ENCODE peak calls at places on chromosomes 5 and 9, in six cellular contexts. One of them, this sample, is unnamed.

GRCh38 chr5:147690595-147690994 is 91.9 kb downstream of the JAKMIP2 start:
- DNase-seq in neuronal stem cell: no peak
- DNase-seq in mesenchymal stem cell: no peak
- DNase-seq in IMR-90: peak
- DNase-seq in mesendoderm: peak
- DNase-seq in H1: no peak
- DNase-seq in this sample: peak

GRCh38 chr9:121455527-121456239 is 44.0 kb downstream of the GGTA1 start:
- DNase-seq in neuronal stem cell: no peak
- DNase-seq in mesenchymal stem cell: no peak
- DNase-seq in IMR-90: no peak
- DNase-seq in mesendoderm: no peak
- DNase-seq in H1: no peak
- DNase-seq in this sample: no peak

GRCh38 chr5:29992248-29992647 is 1201.2 kb upstream of the CDH6 start:
- DNase-seq in neuronal stem cell: no peak
- DNase-seq in mesenchymal stem cell: no peak
- DNase-seq in IMR-90: no peak
- DNase-seq in mesendoderm: no peak
- DNase-seq in H1: no peak
- DNase-seq in this sample: no peak

GRCh38 chr5:41266377-41266776 is 53.0 kb upstream of the C6 start:
- DNase-seq in neuronal stem cell: no peak
- DNase-seq in mesenchymal stem cell: no peak
- DNase-seq in IMR-90: no peak
- DNase-seq in mesendoderm: no peak
- DNase-seq in H1: no peak
- DNase-seq in this sample: no peak

GRCh38 chr5:124401247-124402143 is 344.9 kb downstream of the ZNF608 start:
- DNase-seq in neuronal stem cell: no peak
- DNase-seq in mesenchymal stem cell: no peak
- DNase-seq in IMR-90: no peak
- DNase-seq in mesendoderm: no peak
- DNase-seq in H1: no peak
- DNase-seq in this sample: no peak

GRCh38 chr9:81522721-81523551 is 166.4 kb downstream of the TLE1 start:
- DNase-seq in neuronal stem cell: no peak
- DNase-seq in mesenchymal stem cell: peak
- DNase-seq in IMR-90: peak
- DNase-seq in mesendoderm: peak
- DNase-seq in H1: no peak
- DNase-seq in this sample: peak

GRCh38 chr5:112684121-112684520 is 53.6 kb upstream of the APC start:
- DNase-seq in neuronal stem cell: no peak
- DNase-seq in mesenchymal stem cell: no peak
- DNase-seq in IMR-90: no peak
- DNase-seq in mesendoderm: no peak
- DNase-seq in H1: no peak
- DNase-seq in this sample: no peak

GRCh38 chr5:124154714-124155113 is 591.7 kb downstream of the ZNF608 start:
- DNase-seq in neuronal stem cell: no peak
- DNase-seq in mesenchymal stem cell: peak
- DNase-seq in IMR-90: no peak
- DNase-seq in mesendoderm: peak
- DNase-seq in H1: no peak
- DNase-seq in this sample: no peak

GRCh38 chr9:135079676-135080075 is 7.8 kb upstream of the OLFM1 start:
- DNase-seq in neuronal stem cell: no peak
- DNase-seq in mesenchymal stem cell: no peak
- DNase-seq in IMR-90: no peak
- DNase-seq in mesendoderm: no peak
- DNase-seq in H1: no peak
- DNase-seq in this sample: peak

GRCh38 chr9:81318571-81318970 is 370.8 kb downstream of the TLE1 start:
- DNase-seq in neuronal stem cell: no peak
- DNase-seq in mesenchymal stem cell: peak
- DNase-seq in IMR-90: peak
- DNase-seq in mesendoderm: no peak
- DNase-seq in H1: no peak
- DNase-seq in this sample: no peak

GRCh38 chr5:105807951-105808350 is 1862.8 kb downstream of the EFNA5 start:
- DNase-seq in neuronal stem cell: no peak
- DNase-seq in mesenchymal stem cell: no peak
- DNase-seq in IMR-90: no peak
- DNase-seq in mesendoderm: no peak
- DNase-seq in H1: no peak
- DNase-seq in this sample: no peak
- H2BK15ac ChIP-seq in neuronal stem cell: no peak
- H2BK15ac ChIP-seq in mesenchymal stem cell: no peak
- H2BK15ac ChIP-seq in IMR-90: no peak
- H2BK15ac ChIP-seq in mesendoderm: no peak
- H2BK15ac ChIP-seq in H1: no peak
- H2BK15ac ChIP-seq in this sample: no peak

GRCh38 chr5:171895076-171895475 is 109.5 kb downstream of the SMIM23 start:
- DNase-seq in neuronal stem cell: no peak
- DNase-seq in mesenchymal stem cell: no peak
- DNase-seq in IMR-90: no peak
- DNase-seq in mesendoderm: no peak
- DNase-seq in H1: no peak
- DNase-seq in this sample: no peak

GRCh38 chr5:171899792-171900191 is 106.6 kb downstream of the FBXW11 start:
- DNase-seq in neuronal stem cell: no peak
- DNase-seq in mesenchymal stem cell: no peak
- DNase-seq in IMR-90: no peak
- DNase-seq in mesendoderm: peak
- DNase-seq in H1: no peak
- DNase-seq in this sample: no peak

GRCh38 chr5:171897231-171897630 is 109.2 kb downstream of the FBXW11 start:
- DNase-seq in neuronal stem cell: no peak
- DNase-seq in mesenchymal stem cell: no peak
- DNase-seq in IMR-90: no peak
- DNase-seq in mesendoderm: no peak
- DNase-seq in H1: no peak
- DNase-seq in this sample: no peak

GRCh38 chr5:171898879-171899278 is 107.6 kb downstream of the FBXW11 start:
- DNase-seq in neuronal stem cell: no peak
- DNase-seq in mesenchymal stem cell: no peak
- DNase-seq in IMR-90: no peak
- DNase-seq in mesendoderm: no peak
- DNase-seq in H1: no peak
- DNase-seq in this sample: no peak

GRCh38 chr5:171898379-171898778 is 108.1 kb downstream of the FBXW11 start:
- DNase-seq in neuronal stem cell: no peak
- DNase-seq in mesenchymal stem cell: no peak
- DNase-seq in IMR-90: peak
- DNase-seq in mesendoderm: no peak
- DNase-seq in H1: no peak
- DNase-seq in this sample: no peak
- H2BK15ac ChIP-seq in neuronal stem cell: no peak
- H2BK15ac ChIP-seq in mesenchymal stem cell: no peak
- H2BK15ac ChIP-seq in IMR-90: no peak
- H2BK15ac ChIP-seq in mesendoderm: no peak
- H2BK15ac ChIP-seq in H1: no peak
- H2BK15ac ChIP-seq in this sample: no peak

GRCh38 chr5:33892419-33893151 is 795 bp upstream of the ADAMTS12 start:
- DNase-seq in neuronal stem cell: peak
- DNase-seq in mesenchymal stem cell: peak
- DNase-seq in IMR-90: peak
- DNase-seq in mesendoderm: peak
- DNase-seq in H1: no peak
- DNase-seq in this sample: peak

GRCh38 chr5:33891731-33892418 is at the start of gene ADAMTS12:
- DNase-seq in neuronal stem cell: peak
- DNase-seq in mesenchymal stem cell: peak
- DNase-seq in IMR-90: peak
- DNase-seq in mesendoderm: peak
- DNase-seq in H1: peak
- DNase-seq in this sample: peak

GRCh38 chr5:33890633-33891032 is 1.2 kb downstream of the ADAMTS12 start:
- DNase-seq in neuronal stem cell: no peak
- DNase-seq in mesenchymal stem cell: peak
- DNase-seq in IMR-90: peak
- DNase-seq in mesendoderm: peak
- DNase-seq in H1: no peak
- DNase-seq in this sample: peak

GRCh38 chr5:33890147-33890546 is 1.6 kb downstream of the ADAMTS12 start:
- DNase-seq in neuronal stem cell: no peak
- DNase-seq in mesenchymal stem cell: peak
- DNase-seq in IMR-90: peak
- DNase-seq in mesendoderm: peak
- DNase-seq in H1: no peak
- DNase-seq in this sample: no peak

DNA sequence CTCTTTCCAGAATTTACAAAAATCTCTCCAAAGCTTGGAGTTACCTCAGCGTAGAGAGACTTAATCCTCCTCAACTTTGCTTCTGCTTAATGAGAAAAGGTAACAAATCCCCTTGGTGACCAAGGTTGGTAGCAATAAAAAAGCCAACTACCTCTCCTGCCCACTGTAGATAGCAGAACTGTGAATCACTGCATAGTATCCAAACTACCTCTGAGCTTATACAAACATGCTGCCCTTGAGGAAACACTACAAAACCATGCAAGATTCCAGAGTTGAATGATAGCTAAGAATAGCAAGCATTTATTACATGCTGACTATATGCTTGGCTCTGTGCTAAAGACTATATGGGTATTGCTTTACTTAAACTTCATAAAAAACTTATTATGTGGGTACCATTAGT is 2.8 kb upstream of the ADAMTS12 start:
- DNase-seq in neuronal stem cell: no peak
- DNase-seq in mesenchymal stem cell: peak
- DNase-seq in IMR-90: peak
- DNase-seq in mesendoderm: no peak
- DNase-seq in H1: no peak
- DNase-seq in this sample: no peak
- H2BK15ac ChIP-seq in neuronal stem cell: no peak
- H2BK15ac ChIP-seq in mesenchymal stem cell: no peak
- H2BK15ac ChIP-seq in IMR-90: peak
- H2BK15ac ChIP-seq in mesendoderm: no peak
- H2BK15ac ChIP-seq in H1: no peak
- H2BK15ac ChIP-seq in this sample: no peak

DNA sequence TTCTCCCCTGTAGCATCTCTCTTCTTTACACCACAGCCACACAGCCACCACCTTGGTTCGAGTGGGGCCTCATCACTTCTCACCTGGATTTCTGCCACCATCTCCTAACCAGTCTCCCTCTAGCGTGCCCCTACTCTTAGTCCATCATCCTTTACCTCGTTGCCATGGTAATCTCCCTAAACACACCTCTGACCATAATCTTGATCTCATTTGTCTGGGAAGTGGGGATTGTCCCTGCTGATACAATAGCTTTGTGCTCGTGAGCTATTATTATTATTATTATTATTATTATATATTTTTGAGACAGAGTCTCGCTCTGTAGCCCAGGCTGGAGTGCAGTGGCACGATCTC is 76.5 kb upstream of the HSPA9 start:
- DNase-seq in neuronal stem cell: no peak
- DNase-seq in mesenchymal stem cell: no peak
- DNase-seq in IMR-90: no peak
- DNase-seq in mesendoderm: peak
- DNase-seq in H1: no peak
- DNase-seq in this sample: no peak
- H2BK15ac ChIP-seq in neuronal stem cell: no peak
- H2BK15ac ChIP-seq in mesenchymal stem cell: no peak
- H2BK15ac ChIP-seq in IMR-90: no peak
- H2BK15ac ChIP-seq in mesendoderm: no peak
- H2BK15ac ChIP-seq in H1: no peak
- H2BK15ac ChIP-seq in this sample: no peak

DNA sequence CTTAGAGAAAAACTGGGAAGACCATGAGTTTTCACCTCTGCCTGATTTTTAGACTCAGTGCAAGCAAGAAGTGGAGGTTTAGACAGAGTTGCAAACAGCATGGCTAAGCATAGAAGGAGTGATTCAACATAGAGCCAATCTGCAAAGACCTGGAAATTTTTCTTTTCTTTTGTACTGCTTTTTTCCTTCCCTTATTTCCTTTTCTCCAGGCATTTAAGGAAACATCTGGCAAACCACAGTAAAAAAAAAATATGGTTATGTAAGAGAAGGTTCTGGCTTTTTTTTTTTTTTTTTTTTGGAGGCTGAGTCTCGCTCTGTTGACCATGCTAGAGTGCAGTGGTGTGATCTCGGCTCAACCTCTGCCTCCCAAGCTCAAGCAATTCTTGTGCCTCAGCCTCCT is 16.6 kb upstream of the DCAF12 start:
- DNase-seq in neuronal stem cell: no peak
- DNase-seq in mesenchymal stem cell: no peak
- DNase-seq in IMR-90: no peak
- DNase-seq in mesendoderm: no peak
- DNase-seq in H1: no peak
- DNase-seq in this sample: no peak
- H2BK15ac ChIP-seq in neuronal stem cell: no peak
- H2BK15ac ChIP-seq in mesenchymal stem cell: no peak
- H2BK15ac ChIP-seq in IMR-90: no peak
- H2BK15ac ChIP-seq in mesendoderm: no peak
- H2BK15ac ChIP-seq in H1: no peak
- H2BK15ac ChIP-seq in this sample: no peak

GRCh38 chr5:10792336-10792735 is 31.3 kb upstream of the DAP start:
- DNase-seq in neuronal stem cell: no peak
- DNase-seq in mesenchymal stem cell: no peak
- DNase-seq in IMR-90: no peak
- DNase-seq in mesendoderm: no peak
- DNase-seq in H1: no peak
- DNase-seq in this sample: no peak

GRCh38 chr5:10786835-10787234 is 25.8 kb upstream of the DAP start:
- DNase-seq in neuronal stem cell: no peak
- DNase-seq in mesenchymal stem cell: no peak
- DNase-seq in IMR-90: no peak
- DNase-seq in mesendoderm: no peak
- DNase-seq in H1: no peak
- DNase-seq in this sample: no peak

GRCh38 chr5:10788358-10788757 is 27.3 kb upstream of the DAP start:
- DNase-seq in neuronal stem cell: no peak
- DNase-seq in mesenchymal stem cell: no peak
- DNase-seq in IMR-90: no peak
- DNase-seq in mesendoderm: no peak
- DNase-seq in H1: no peak
- DNase-seq in this sample: no peak

GRCh38 chr5:10789021-10789420 is 28.0 kb upstream of the DAP start:
- DNase-seq in neuronal stem cell: no peak
- DNase-seq in mesenchymal stem cell: peak
- DNase-seq in IMR-90: peak
- DNase-seq in mesendoderm: peak
- DNase-seq in H1: no peak
- DNase-seq in this sample: no peak

GRCh38 chr5:10789726-10790125 is 28.7 kb upstream of the DAP start:
- DNase-seq in neuronal stem cell: no peak
- DNase-seq in mesenchymal stem cell: peak
- DNase-seq in IMR-90: peak
- DNase-seq in mesendoderm: peak
- DNase-seq in H1: no peak
- DNase-seq in this sample: no peak
- H2BK15ac ChIP-seq in neuronal stem cell: no peak
- H2BK15ac ChIP-seq in mesenchymal stem cell: no peak
- H2BK15ac ChIP-seq in IMR-90: peak
- H2BK15ac ChIP-seq in mesendoderm: no peak
- H2BK15ac ChIP-seq in H1: no peak
- H2BK15ac ChIP-seq in this sample: no peak